ENCODE peak calls at places on chromosomes 2 and 18, in four cellular contexts. One of them, this sample, is unnamed.
A peak's percentile ranks its signal among the peaks of the same experiment; 100 is the strongest.

GRCh38 chr18:12307251-12307736 is 747 bp upstream of the TUBB6 start:
- DNase-seq in A673: peak; percentile 53
- DNase-seq in A549: no peak
- DNase-seq in psoas muscle: peak; percentile 56
- DNase-seq in this sample: no peak

GRCh38 chr2:142217804-142218203 is 87.0 kb upstream of the LRP1B start:
- DNase-seq in A673: no peak
- DNase-seq in A549: no peak
- DNase-seq in psoas muscle: no peak
- DNase-seq in this sample: no peak

GRCh38 chr18:44474067-44474411 is 206.6 kb upstream of the SETBP1 start:
- DNase-seq in A673: no peak
- DNase-seq in A549: no peak
- DNase-seq in psoas muscle: no peak
- DNase-seq in this sample: no peak

GRCh38 chr2:120060088-120060623 is 47.3 kb downstream of the EPB41L5 start:
- DNase-seq in A673: no peak
- DNase-seq in A549: no peak
- DNase-seq in psoas muscle: no peak
- DNase-seq in this sample: no peak

GRCh38 chr2:217092710-217093379 is 233.0 kb upstream of the TNP1 start:
- DNase-seq in A673: no peak
- DNase-seq in A549: no peak
- DNase-seq in psoas muscle: no peak
- DNase-seq in this sample: peak; percentile 51

GRCh38 chr2:217899231-217900009 is 103.4 kb downstream of the TNS1 start:
- DNase-seq in A673: no peak
- DNase-seq in A549: peak; percentile 77
- DNase-seq in psoas muscle: peak; percentile 86
- DNase-seq in this sample: peak; percentile 59

GRCh38 chr2:234952270-234953115 is 676 bp downstream of the SH3BP4 start:
- DNase-seq in A673: peak; percentile 32
- DNase-seq in A549: peak; percentile 20
- DNase-seq in psoas muscle: no peak
- DNase-seq in this sample: peak; percentile 54

GRCh38 chr2:5694016-5694690 is 2.0 kb downstream of the SOX11 start:
- DNase-seq in A673: peak; percentile 71
- DNase-seq in A549: no peak
- DNase-seq in psoas muscle: no peak
- DNase-seq in this sample: no peak

GRCh38 chr2:60552096-60552850 is 1.2 kb downstream of the BCL11A start:
- DNase-seq in A673: no peak
- DNase-seq in A549: peak; percentile 17
- DNase-seq in psoas muscle: no peak
- DNase-seq in this sample: peak; percentile 41

GRCh38 chr2:85017436-85018048 is 46.6 kb downstream of the KCMF1 start:
- DNase-seq in A673: peak; percentile 75
- DNase-seq in A549: no peak
- DNase-seq in psoas muscle: no peak
- DNase-seq in this sample: no peak

GRCh38 chr2:68799615-68800400 is 65.2 kb downstream of the ARHGAP25 start:
- DNase-seq in A673: no peak
- DNase-seq in A549: no peak
- DNase-seq in psoas muscle: no peak
- DNase-seq in this sample: no peak
- H3K4me3 ChIP-seq in A673: no peak overlapping the region
- H3K4me3 ChIP-seq in A549: no peak overlapping the region
- H3K4me3 ChIP-seq in psoas muscle: no peak overlapping the region
- H3K4me3 ChIP-seq in this sample: no peak overlapping the region

DNA sequence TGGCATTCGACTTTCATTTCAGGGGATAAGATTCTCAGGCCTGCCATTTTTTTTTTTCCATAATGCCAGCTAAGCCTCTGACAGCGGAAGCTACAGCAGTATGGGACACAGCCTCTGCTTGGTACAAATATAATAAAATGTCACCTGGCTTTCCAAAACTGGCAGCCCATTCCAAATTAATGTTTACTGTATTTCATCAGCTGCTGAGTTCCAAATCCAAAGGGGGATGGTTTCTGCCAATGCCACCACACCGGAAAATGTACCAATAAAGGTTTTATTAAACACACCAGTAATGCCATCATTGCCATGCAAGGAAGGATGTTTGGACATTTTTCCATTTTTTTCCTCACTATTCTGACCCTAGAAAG is 275.8 kb upstream of the CCDC68 start:
- DNase-seq in A673: no peak
- DNase-seq in A549: no peak
- DNase-seq in psoas muscle: no peak
- DNase-seq in this sample: no peak
- H3K4me3 ChIP-seq in A673: peak overlapping the region; percentile 3
- H3K4me3 ChIP-seq in A549: no peak overlapping the region
- H3K4me3 ChIP-seq in psoas muscle: no peak overlapping the region
- H3K4me3 ChIP-seq in this sample: no peak overlapping the region

DNA sequence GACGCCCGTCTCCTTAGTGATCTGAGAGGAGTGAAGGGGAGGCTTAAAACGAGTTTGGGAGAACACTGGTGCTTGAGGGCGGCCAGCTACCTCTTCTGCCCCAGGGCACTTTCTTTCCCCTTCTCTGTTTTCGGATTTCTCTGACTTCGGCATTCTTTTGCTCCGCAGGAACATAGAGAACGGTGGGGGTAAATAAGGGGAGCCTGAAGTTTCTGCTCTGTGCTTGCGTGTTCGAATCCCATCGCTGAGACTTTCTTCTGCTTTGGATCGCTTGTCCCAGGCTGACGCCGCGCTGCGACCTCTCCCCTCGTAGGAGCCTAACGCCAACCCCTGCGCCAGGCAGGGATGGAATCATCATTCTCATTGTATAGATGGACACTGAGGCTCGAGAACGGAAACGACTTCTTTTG is 3.0 kb upstream of the DLX2 start:
- DNase-seq in A673: no peak
- DNase-seq in A549: no peak
- DNase-seq in psoas muscle: no peak
- DNase-seq in this sample: no peak
- H3K4me3 ChIP-seq in A673: peak overlapping the region; percentile 44
- H3K4me3 ChIP-seq in A549: peak overlapping the region; percentile 55
- H3K4me3 ChIP-seq in psoas muscle: peak overlapping the region; percentile 20
- H3K4me3 ChIP-seq in this sample: peak overlapping the region; percentile 16

DNA sequence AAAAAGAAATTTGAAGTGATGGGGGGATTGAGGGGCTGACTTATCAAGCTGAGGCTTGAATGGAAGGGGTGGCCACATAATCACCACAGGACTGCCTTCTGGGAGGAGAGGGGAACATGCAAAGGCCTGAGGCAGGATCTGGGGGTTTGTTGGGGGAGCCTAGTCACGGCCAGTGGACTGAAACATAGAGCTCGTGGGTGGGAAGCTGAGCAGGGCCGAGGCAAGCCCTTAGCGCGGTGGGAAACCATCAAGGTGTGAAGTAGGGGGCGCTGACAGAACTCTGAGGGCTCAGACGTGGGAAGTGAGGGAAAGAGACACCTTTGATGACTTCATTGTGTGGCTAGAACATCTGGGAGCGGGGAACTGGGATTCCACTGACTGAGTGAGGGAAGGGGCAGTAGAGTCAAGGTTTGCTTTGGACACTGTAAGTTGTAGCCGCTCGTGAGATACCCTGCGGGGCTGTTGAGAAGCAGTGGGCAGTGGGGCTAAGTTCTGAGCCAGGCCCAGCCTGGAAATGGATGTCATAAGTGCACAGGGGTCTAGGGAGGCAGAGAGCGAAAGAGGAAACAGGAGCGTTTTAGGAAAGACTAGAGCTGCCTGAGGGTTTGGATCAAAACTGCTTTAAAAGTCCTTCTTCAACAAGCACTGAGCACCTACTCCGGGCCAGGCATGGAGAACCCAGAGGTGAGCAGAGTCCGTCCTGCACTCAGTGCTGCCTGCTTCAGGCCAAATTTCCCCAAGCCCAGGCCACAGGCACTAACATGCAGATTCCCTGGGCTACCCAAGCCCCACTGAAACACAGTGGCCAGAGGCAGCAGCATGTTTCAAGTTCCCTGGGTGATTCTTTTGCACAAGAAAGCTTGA is 694 bp upstream of the SNORC start:
- DNase-seq in A673: no peak
- DNase-seq in A549: no peak
- DNase-seq in psoas muscle: no peak
- DNase-seq in this sample: no peak
- H3K4me3 ChIP-seq in A673: no peak overlapping the region
- H3K4me3 ChIP-seq in A549: no peak overlapping the region
- H3K4me3 ChIP-seq in psoas muscle: no peak overlapping the region
- H3K4me3 ChIP-seq in this sample: no peak overlapping the region

GRCh38 chr18:74616494-74616893 is 18.8 kb downstream of the ZNF407 start:
- DNase-seq in A673: no peak
- DNase-seq in A549: no peak
- DNase-seq in psoas muscle: no peak
- DNase-seq in this sample: no peak

GRCh38 chr18:74609535-74609934 is 11.9 kb downstream of the ZNF407 start:
- DNase-seq in A673: no peak
- DNase-seq in A549: no peak
- DNase-seq in psoas muscle: no peak
- DNase-seq in this sample: no peak

GRCh38 chr18:74610216-74610615 is 12.5 kb downstream of the ZNF407 start:
- DNase-seq in A673: no peak
- DNase-seq in A549: no peak
- DNase-seq in psoas muscle: no peak
- DNase-seq in this sample: no peak

GRCh38 chr18:74611791-74612190 is 14.1 kb downstream of the ZNF407 start:
- DNase-seq in A673: no peak
- DNase-seq in A549: no peak
- DNase-seq in psoas muscle: no peak
- DNase-seq in this sample: no peak

DNA sequence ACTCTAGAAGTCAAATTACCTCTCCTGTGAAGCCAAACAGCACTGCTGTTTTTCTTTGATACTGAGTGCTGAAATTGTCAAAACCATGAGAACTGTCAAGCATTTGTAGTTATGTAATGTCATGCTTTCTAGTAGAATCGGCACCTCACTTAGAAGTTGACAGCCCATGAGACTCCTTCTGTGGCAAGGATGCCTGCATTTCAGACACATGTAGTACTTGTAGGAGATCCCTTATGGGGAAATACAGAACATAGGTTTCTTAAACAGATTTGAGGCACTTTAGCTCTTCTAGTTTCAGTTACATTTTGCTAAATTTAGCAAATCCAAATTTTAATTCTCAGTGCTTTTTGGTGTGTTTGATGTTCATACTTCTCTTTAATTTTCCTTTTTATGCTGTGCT is 15.7 kb downstream of the ZNF407 start:
- DNase-seq in A673: no peak
- DNase-seq in A549: no peak
- DNase-seq in psoas muscle: no peak
- DNase-seq in this sample: no peak
- H3K4me3 ChIP-seq in A673: no peak overlapping the region
- H3K4me3 ChIP-seq in A549: no peak overlapping the region
- H3K4me3 ChIP-seq in psoas muscle: no peak overlapping the region
- H3K4me3 ChIP-seq in this sample: no peak overlapping the region

DNA sequence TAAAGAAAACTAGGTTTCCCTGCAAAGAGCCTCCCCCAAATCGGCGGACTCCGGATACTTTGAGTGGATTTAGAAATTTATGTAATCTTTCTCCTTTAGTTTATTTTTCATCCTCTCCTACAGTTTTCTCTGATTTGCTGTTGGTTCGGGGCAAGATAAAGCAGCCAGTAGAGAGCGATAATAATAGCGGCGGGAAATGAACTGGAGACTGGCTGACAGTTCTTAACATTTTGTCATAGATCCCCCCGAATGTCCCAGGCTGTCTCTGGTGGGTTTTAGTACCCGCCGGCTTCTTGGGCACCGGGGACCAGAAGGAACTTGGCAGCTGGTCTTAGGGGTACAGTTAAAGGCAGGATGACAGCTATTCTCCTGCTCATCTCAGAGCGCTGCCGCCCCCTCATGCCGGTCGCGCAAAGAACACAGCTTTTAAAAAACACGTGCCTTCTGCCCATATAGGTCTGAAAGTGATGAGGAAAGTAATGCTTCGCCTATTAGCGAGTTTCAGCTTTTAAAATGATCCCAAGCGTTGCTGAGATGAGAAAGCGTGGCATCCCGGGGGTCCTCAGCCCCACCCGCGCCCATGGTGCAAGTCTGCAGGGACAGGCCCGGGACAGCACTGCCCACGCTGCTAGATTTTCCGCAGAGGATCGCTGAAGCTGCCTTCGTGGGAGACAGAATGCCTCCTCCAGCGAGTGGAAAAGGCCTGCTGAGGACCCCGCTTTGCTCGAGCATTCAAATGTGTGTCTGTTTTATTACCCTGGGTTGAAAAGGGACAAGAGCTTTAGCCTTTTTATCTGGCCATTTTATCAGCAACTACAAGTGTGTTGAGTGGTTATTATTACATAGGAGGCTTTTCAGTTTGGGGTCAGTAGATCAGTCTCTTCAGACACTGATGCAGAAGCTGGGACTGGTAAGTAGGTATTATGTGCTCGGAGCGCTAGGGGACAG is 3.8 kb downstream of the ONECUT2 start:
- DNase-seq in A673: no peak
- DNase-seq in A549: peak; percentile 43
- DNase-seq in psoas muscle: no peak
- DNase-seq in this sample: no peak
- H3K4me3 ChIP-seq in A673: peak overlapping the region; percentile 40
- H3K4me3 ChIP-seq in A549: peak overlapping the region; percentile 61
- H3K4me3 ChIP-seq in psoas muscle: peak overlapping the region; percentile 38
- H3K4me3 ChIP-seq in this sample: peak overlapping the region; percentile 81